ENCODE peak calls at places on chromosomes 11 and 22, in six cellular contexts. Q is transverse colon, L is sigmoid colon, T is uterus, J is stomach, C is prostate gland. A is an unnamed sample.

GRCh38 chr11:132111341-132111740 is 740.9 kb downstream of the NTM start:
- DNase-seq in J (no peak), C (no peak), T (no peak), L (no peak), Q (no peak), A (no peak)

GRCh38 chr11:14339356-14339755 is 19.6 kb downstream of the RRAS2 start:
- DNase-seq in L (no peak), C (no peak), T (no peak), J (no peak), Q (no peak), A (no peak)

GRCh38 chr11:106724293-106724892 is 293.9 kb downstream of the GUCY1A2 start:
- DNase-seq in J (no peak), L (no peak), C (no peak), T (no peak), Q (no peak), A (no peak)

GRCh38 chr11:15675683-15676082 is 561.0 kb downstream of the INSC start:
- DNase-seq in J (no peak), Q (no peak), L (no peak), T (no peak), C (no peak), A (no peak)

GRCh38 chr11:39570526-39570925 is 1888.9 kb downstream of the LRRC4C start:
- DNase-seq in Q (no peak), T (no peak), C (no peak), L (no peak), J (no peak), A (no peak)

GRCh38 chr22:35777335-35777975 is 59.8 kb downstream of the APOL5 start:
- DNase-seq in J (no peak), C (no peak), Q (no peak), T (no peak), L (no peak), A (no peak)

GRCh38 chr11:6615046-6615445 is 3.0 kb upstream of the TAF10 start:
- DNase-seq in J (no peak), C (no peak), T (no peak), L (peak; percentile 63), Q (no peak), A (no peak)

GRCh38 chr22:19704355-19705015 is 9.8 kb upstream of the SEPTIN5 start:
- DNase-seq in Q (no peak), T (no peak), C (no peak), J (no peak), L (peak; percentile 32), A (no peak)

GRCh38 chr11:95829580-95830259 is 39.4 kb downstream of the CEP57 start:
- DNase-seq in Q (no peak), T (no peak), J (no peak), L (no peak), C (no peak), A (no peak)

GRCh38 chr11:77073328-77074001 is 6.7 kb downstream of the CAPN5 start:
- DNase-seq in L (peak; percentile 98), C (peak; percentile 38), T (peak; percentile 94), J (peak; percentile 77), Q (peak; percentile 93), A (peak; percentile 57)

GRCh38 chr22:48974443-48975251 is 853.0 kb downstream of the BRD1 start:
- DNase-seq in L (no peak), J (no peak), C (no peak), T (no peak), Q (no peak), A (no peak)

GRCh38 chr11:35049906-35050531 is 89.0 kb upstream of the CD44 start:
- DNase-seq in T (no peak), Q (no peak), L (no peak), J (no peak), C (no peak), A (no peak)

GRCh38 chr22:50600541-50600940 is at the start of gene MAPK8IP2:
- DNase-seq in C (no peak), L (no peak), Q (no peak), J (no peak), T (no peak), A (no peak)

DNA sequence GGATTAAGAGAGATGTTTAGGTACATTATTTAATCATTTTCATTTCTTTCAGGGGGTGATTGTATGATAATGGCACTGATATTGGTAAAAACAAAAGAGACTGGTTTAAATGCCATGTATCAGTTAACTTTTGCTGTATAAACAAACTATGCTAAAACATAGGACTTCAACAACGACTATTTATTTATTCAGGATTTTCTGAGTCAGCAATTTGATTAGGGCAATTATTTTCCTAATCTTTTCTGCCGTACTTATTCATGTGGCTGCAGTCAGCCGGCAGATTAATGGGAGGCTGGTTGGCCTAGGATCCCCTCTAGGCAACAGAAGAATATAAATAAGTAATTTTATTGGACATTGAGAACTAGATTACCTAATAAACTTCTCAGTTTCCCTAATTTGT is 661.7 kb upstream of the RAG2 start:
- DNase-seq in L (no peak), T (no peak), C (no peak), J (no peak), Q (no peak), A (no peak)
- TF ChIP-seq POLR2A in L (no peak), T (no peak), C (no peak), J (no peak), Q (no peak), A (no peak)

DNA sequence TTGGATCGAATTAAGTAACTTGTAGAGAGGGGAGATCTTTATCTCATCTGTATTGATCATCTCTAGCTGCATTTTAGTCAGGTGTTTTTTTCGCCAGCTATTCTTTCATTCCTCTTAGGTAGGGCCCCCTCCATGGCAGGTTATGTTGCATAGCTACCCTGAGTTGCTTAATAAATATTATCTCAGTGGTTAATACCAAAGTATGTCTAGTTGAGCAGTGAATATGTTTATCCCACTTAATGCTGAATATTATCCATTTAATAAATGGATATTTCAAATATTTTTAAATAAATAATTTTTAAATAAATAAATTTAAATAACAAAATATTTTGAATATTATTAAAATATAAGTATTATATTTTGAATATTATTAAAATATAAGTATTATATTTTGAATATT is 9.6 kb downstream of the PRRG4 start:
- DNase-seq in T (no peak), Q (no peak), L (no peak), J (no peak), C (no peak), A (no peak)
- H3K27ac ChIP-seq in T (no peak overlapping the region), Q (no peak overlapping the region), L (no peak overlapping the region), J (no peak overlapping the region), C (no peak overlapping the region), A (no peak overlapping the region)

DNA sequence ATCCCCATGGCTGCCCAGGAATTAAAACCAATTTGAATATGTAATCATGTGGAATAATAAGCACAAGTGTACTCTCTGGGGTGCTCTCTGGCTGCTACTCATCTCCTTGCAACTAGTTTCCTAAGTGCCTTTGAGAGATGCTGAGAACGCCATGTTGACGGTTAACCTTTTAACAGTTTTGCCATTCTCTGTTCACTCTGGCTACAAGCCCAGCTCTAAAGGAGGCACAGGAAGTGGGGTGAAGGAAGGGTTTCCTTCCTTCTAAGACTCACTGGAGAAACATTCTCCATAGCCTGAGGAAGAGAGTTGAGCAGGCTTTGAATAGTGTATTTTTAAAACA is 122.0 kb upstream of the ZC3H12C start:
- DNase-seq in Q (no peak), C (no peak), L (no peak), J (no peak), T (no peak), A (no peak)
- H3K4me3 ChIP-seq in Q (no peak overlapping the region), C (no peak overlapping the region), L (no peak overlapping the region), J (no peak overlapping the region), T (no peak overlapping the region), A (no peak overlapping the region)

GRCh38 chr11:78192911-78193341 is 4.2 kb downstream of the USP35 start:
- DNase-seq in L (peak; percentile 34), J (no peak), T (no peak), Q (no peak), C (no peak), A (no peak)

GRCh38 chr11:78190871-78191538 is 2.3 kb downstream of the USP35 start:
- DNase-seq in C (no peak), T (no peak), J (no peak), Q (no peak), L (peak; percentile 48), A (no peak)

GRCh38 chr11:78190374-78190773 is 1.7 kb downstream of the USP35 start:
- DNase-seq in C (no peak), T (no peak), Q (no peak), J (no peak), L (peak; percentile 48), A (no peak)

GRCh38 chr11:78193806-78194205 is 5.1 kb downstream of the USP35 start:
- DNase-seq in C (no peak), Q (no peak), L (peak; percentile 52), T (no peak), J (no peak), A (no peak)

GRCh38 chr11:78192223-78192719 is 3.6 kb downstream of the USP35 start:
- DNase-seq in J (no peak), C (no peak), L (peak; percentile 54), T (no peak), Q (no peak), A (peak; percentile 70)
- TF ChIP-seq POLR2A in J (no peak), C (no peak), L (no peak), T (no peak), Q (no peak), A (peak; percentile 28)

DNA sequence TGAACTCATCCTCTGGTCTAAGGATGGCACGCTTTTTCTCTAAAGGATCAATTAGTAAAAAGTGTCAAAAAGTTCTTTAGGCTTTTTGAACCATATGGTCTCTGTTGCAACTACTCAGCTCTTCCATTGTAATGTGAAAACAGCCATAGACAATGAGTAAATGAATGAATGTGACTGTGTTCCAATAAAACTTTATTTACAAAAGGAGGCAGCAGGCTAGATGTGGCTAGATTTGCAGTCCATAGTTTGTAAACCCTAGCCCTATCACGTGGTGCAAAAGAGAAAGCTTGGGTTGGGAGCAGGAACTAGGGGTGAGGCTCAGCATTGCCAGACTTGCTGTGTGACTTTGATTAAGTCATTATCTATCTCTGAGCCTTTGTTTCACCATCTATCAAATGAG is 5.4 kb upstream of the NPAS4 start:
- DNase-seq in Q (no peak), T (no peak), C (no peak), J (no peak), L (no peak), A (no peak)
- H3K27ac ChIP-seq in Q (no peak overlapping the region), T (no peak overlapping the region), C (no peak overlapping the region), J (no peak overlapping the region), L (peak overlapping the region; percentile 96), A (no peak overlapping the region)